ENCODE peak calls at places on chromosomes 16 and 17, in six cellular contexts. G, T, E, S, I and X are unnamed samples.

GRCh38 chr17:7858487-7858832 is 657 bp downstream of the CYB5D1 start:
- DNase-seq in I (peak), T (no peak), S (peak), G (no peak), E (peak), X (peak)

GRCh38 chr16:16191493-16192167 is 31.7 kb downstream of the ABCC6 start:
- DNase-seq in I (no peak), S (no peak), G (no peak), E (no peak), T (no peak), X (no peak)

GRCh38 chr17:40551091-40551873 is 14.0 kb downstream of the CCR7 start:
- DNase-seq in T (no peak), S (peak), I (peak), G (peak), E (peak), X (peak)

GRCh38 chr16:13873835-13874438 is 46.0 kb upstream of the ERCC4 start:
- DNase-seq in T (no peak), G (no peak), I (no peak), E (no peak), S (peak), X (no peak)

GRCh38 chr16:66477028-66477515 is 50.0 kb downstream of the BEAN1 start:
- DNase-seq in S (peak), I (no peak), E (no peak), G (no peak), T (no peak), X (no peak)

GRCh38 chr17:44221862-44222111 is 2.3 kb upstream of the UBTF start:
- DNase-seq in S (no peak), E (no peak), I (no peak), T (no peak), G (no peak), X (no peak)

GRCh38 chr16:79071424-79071823 is 529.1 kb downstream of the MAF start:
- DNase-seq in I (peak), S (no peak), T (no peak), G (no peak), E (no peak), X (no peak)

GRCh38 chr17:63698886-63699637 is 863 bp downstream of the LIMD2 start:
- DNase-seq in G (no peak), I (peak), E (no peak), T (peak), S (peak), X (no peak)

GRCh38 chr17:58316260-58316960 is 12.2 kb downstream of the TSPOAP1 start:
- DNase-seq in T (no peak), G (peak), E (no peak), S (no peak), I (no peak), X (no peak)

GRCh38 chr16:69833357-69833781 is 71.2 kb downstream of the WWP2 start:
- DNase-seq in T (no peak), E (peak), S (peak), G (no peak), I (no peak), X (no peak)

GRCh38 chr16:76278976-76279375 is 1.8 kb downstream of the CNTNAP4 start:
- DNase-seq in S (peak), I (no peak), E (no peak), T (no peak), G (no peak), X (no peak)

GRCh38 chr17:35774499-35774898 is 13.8 kb downstream of the C17orf50 start:
- DNase-seq in G (no peak), S (peak), T (no peak), E (no peak), I (peak), X (no peak)

GRCh38 chr16:11139624-11140375 is 116.2 kb downstream of the SOCS1 start:
- DNase-seq in I (no peak), E (no peak), S (no peak), T (peak), G (no peak), X (no peak)

GRCh38 chr16:86732621-86733297 is 154.4 kb downstream of the FOXL1 start:
- DNase-seq in I (no peak), T (no peak), S (peak), E (no peak), G (no peak), X (no peak)

GRCh38 chr17:42798383-42799380 is at the start of the genes CNTD1 and COA3:
- DNase-seq in S (peak), T (peak), E (peak), I (peak), G (peak), X (peak)

GRCh38 chr16:17354121-17354750 is 116.5 kb downstream of the XYLT1 start:
- DNase-seq in S (no peak), I (no peak), E (no peak), G (no peak), T (no peak), X (no peak)

GRCh38 chr17:50853015-50853615 is 13.0 kb downstream of the TOB1 start:
- DNase-seq in T (no peak), G (no peak), E (no peak), I (no peak), S (no peak), X (no peak)

GRCh38 chr16:11283820-11284248 is 2.7 kb upstream of the PRM1 start:
- DNase-seq in S (peak), E (no peak), T (no peak), G (no peak), I (no peak), X (no peak)

GRCh38 chr17:31461227-31461810 is 69.8 kb downstream of the RAB11FIP4 start:
- DNase-seq in I (no peak), S (no peak), T (no peak), G (no peak), E (no peak), X (no peak)

GRCh38 chr16:81744385-81744784 is 34.7 kb upstream of the PLCG2 start:
- DNase-seq in S (no peak), E (no peak), T (no peak), I (no peak), G (no peak), X (no peak)

GRCh38 chr16:85552980-85553435 is 60.1 kb upstream of the GSE1 start:
- DNase-seq in S (no peak), I (no peak), G (no peak), T (no peak), E (no peak), X (no peak)
- H3K27ac ChIP-seq in S (peak), I (peak), G (peak), T (peak), E (no peak), X (peak)

DNA sequence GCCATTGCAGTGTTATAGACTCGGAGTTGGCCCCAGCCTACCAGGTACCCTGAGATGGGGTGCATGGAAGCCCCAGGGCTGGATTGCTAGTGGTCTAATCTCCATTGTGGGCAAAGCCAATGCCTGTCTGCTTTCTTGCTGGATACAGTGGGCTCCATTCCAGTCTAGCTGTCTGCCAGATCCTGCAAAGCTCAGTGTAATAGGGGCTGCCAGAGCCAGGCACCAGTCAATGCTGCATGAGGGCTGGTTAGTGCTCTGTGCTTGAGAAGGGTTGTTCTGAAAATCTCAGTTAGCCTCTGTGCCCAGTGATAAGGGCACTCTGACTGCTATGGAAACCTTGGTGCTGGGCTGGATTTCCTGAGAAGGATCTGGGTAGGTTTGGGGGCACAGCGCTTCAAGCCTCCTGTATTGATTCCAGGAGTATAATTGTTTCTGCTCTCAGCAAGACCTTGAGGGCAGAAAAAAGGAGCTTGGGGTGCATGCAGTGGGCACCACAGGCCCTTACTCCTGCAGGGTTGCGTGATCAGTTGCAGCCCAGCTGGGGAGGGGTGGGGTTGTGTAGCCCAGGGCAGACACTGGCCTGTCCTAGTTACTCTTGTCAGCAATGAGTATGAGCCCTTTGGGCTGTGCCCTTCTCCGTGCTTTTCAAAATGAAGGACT is 19.1 kb downstream of the SMPD3 start:
- DNase-seq in T (no peak), G (no peak), I (no peak), E (no peak), S (no peak), X (no peak)
- H3K27ac ChIP-seq in T (no peak), G (no peak), I (no peak), E (no peak), S (no peak), X (no peak)

DNA sequence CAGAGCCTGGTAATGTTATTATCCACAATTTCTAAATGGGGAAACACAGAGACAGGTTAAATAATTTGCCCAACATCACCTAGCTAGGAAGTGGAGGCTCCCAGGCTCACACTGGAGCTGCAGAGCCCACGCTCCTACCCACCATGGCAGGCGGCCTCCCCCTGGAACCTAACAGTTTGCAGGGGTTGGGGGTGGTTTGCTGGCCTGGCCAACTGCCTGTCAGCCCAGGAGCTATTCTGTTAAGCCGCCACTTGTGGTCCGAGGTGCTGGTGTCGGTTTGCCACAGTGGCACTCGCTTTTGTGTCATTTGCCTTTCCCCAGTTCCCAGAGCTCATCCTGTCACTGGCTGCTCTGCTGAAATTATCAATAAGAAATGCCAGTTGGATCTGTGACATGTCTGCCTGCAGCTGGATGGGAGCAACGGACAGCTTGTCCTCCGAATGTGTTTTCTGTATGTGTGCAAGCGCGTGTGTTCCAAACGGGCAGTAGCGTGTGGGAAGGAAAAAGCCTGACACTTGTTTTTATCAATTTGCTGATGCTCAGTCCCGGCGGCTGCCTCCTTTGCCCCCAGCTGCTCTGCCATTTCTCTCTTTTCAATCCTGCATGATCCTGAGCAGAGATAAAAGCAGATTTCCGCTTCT is 3.8 kb downstream of the PRCD start:
- DNase-seq in S (no peak), T (no peak), E (no peak), G (no peak), I (no peak), X (no peak)
- H3K27ac ChIP-seq in S (peak), T (no peak), E (no peak), G (no peak), I (no peak), X (peak)

GRCh38 chr16:49836668-49837067 is 19.2 kb downstream of the ZNF423 start:
- DNase-seq in S (no peak), E (no peak), G (no peak), I (no peak), T (no peak), X (no peak)
- H3K27ac ChIP-seq in S (no peak), E (no peak), G (peak), I (peak), T (no peak), X (peak)

DNA sequence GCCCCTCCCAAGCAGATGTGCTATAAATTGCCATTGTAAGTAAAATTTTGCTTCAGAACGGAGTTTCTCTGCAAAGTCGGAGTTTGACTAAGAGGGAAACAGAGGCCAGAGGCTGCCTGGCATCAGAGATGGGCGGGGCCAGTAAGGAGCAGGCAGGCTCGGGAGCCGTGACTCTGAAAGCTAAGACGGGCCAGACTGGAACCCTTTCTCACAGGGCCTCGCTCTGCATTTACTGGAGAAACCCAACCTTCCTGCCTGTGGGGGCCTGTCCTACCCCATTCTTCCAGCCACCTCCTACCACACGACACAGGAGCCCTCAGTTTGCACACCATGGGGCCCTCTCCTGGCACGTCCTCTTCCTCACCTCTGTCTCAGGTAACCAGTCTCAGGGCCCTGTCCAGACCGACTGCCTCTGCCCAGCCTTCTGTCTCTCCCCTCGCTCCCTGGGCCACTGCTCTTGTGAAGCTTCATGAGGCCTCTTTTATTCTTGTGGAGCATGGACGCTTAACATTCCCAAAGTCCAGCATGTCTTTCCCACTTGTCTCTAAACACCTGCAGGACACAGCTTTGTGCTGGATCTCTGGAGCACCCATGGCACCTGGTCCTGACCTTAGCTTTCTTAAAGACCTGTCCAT is 48.4 kb upstream of the ACSF3 start:
- DNase-seq in E (no peak), T (no peak), S (no peak), I (no peak), G (no peak), X (no peak)
- H3K27ac ChIP-seq in E (no peak), T (no peak), S (no peak), I (no peak), G (no peak), X (no peak)

DNA sequence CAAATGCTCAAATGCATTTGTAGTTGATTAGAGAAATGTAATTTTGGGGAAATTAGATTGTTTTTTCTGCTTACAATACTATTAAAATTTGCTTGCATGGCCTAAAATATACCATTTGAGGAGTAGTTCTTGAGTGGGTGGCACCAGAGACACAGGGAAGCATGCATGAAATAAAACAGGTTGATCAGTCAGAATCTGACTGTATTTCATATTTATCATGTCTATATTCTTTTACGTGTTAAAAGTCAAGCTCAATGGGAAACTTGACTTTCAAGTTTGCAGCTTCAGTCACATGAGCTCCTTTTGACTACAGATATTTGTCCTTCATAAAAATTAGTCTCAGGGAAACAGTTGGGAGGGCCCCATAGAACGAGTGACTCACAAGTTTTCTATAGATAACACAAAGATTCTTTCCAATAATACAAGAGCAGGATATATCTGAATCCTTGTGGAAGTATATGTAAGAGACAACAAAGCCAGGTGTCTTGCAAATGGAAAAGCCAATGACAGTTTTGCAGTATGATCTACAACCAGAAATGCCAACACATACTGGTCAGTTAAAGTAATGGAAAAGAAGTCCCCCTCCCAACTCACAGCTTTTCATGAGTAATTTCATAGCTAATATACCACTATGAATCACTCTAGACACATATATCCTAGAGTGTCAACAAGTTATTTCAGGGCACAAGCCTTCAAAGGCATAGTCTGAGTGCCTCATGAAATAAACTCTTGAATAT is 42.2 kb upstream of the CORO6 start:
- DNase-seq in I (no peak), E (peak), S (peak), T (no peak), G (no peak), X (no peak)
- H3K27ac ChIP-seq in I (peak), E (peak), S (peak), T (no peak), G (no peak), X (peak)

GRCh38 chr17:3535253-3535995 is 22.2 kb downstream of the TRPV3 start:
- DNase-seq in G (no peak), E (peak), I (peak), S (peak), T (peak), X (peak)

GRCh38 chr17:3533752-3534151 is 23.9 kb downstream of the TRPV3 start:
- DNase-seq in S (no peak), I (no peak), G (no peak), E (no peak), T (no peak), X (no peak)

GRCh38 chr17:3536736-3537135 is 20.9 kb downstream of the TRPV3 start:
- DNase-seq in I (no peak), G (no peak), E (no peak), T (no peak), S (no peak), X (no peak)

GRCh38 chr17:3532859-3533142 is 24.8 kb downstream of the TRPV3 start:
- DNase-seq in S (no peak), G (no peak), E (no peak), I (no peak), T (no peak), X (no peak)

GRCh38 chr17:3534881-3535252 is 22.7 kb downstream of the TRPV3 start:
- DNase-seq in T (no peak), S (peak), G (no peak), I (no peak), E (no peak), X (no peak)
- H3K27ac ChIP-seq in T (no peak), S (no peak), G (no peak), I (no peak), E (no peak), X (no peak)

GRCh38 chr16:72905581-72905980 is 142.3 kb downstream of the ZFHX3 start:
- DNase-seq in S (no peak), G (no peak), I (no peak), E (peak), T (no peak), X (no peak)
- H3K27ac ChIP-seq in S (no peak), G (no peak), I (no peak), E (no peak), T (no peak), X (no peak)

GRCh38 chr17:55563363-55563762 is 52.1 kb upstream of the SMIM36 start:
- DNase-seq in T (no peak), G (no peak), E (no peak), S (no peak), I (no peak), X (no peak)

GRCh38 chr17:55571095-55571494 is 59.8 kb upstream of the SMIM36 start:
- DNase-seq in S (no peak), G (no peak), I (no peak), E (no peak), T (no peak), X (no peak)

GRCh38 chr17:55570360-55570759 is 59.1 kb upstream of the SMIM36 start:
- DNase-seq in I (no peak), E (no peak), G (no peak), T (no peak), S (no peak), X (no peak)

GRCh38 chr17:55564077-55564476 is 52.8 kb upstream of the SMIM36 start:
- DNase-seq in S (no peak), I (no peak), E (no peak), G (no peak), T (no peak), X (no peak)

DNA sequence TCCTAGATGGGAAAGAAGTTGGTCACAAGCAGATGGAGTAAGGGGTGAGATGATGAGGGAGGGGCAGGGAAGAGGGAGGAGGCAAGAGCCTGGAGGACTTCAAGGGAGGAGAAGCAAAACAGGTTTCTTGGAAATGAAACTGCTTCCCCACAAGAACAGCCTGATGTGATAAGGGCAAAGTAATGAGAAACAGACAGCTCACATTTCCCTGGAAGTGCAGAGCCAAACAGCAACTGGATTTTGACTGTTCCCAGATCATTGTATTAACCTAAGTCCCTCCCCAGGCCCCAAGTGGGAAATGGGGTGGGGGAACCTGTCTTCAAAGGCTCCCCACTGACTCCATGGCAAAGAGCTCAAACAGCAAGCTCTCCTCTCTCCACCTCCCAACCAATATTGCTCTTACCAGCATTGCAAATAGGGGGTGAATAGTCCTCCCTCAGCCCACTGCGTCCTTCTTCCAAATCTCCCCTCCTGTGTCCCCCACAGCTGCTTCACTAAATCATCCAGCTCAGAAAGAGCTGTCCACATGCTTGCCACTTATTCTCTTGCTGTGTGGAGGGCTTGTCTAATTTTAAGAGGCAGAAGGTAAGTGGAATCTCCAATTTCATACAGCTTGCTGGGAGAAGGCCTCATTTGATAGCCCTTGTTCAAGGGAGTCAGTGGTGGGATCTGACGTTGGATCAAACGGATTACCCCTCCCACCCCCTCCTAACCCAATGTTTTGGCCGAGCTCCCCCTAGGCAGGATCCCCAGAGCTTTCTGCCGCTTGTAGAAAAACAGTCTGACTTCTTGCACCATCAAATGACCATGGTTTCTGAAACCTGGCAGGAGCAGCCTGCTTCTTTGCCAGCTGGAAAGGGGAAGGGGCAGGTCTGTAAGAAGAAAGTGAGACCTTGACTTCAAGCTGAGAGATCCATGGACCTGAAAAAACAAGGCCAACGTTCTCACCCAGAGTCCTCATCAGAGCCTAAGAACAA is 56.3 kb upstream of the SMIM36 start:
- DNase-seq in T (no peak), G (no peak), I (no peak), S (peak), E (no peak), X (no peak)
- H3K27ac ChIP-seq in T (no peak), G (peak), I (no peak), S (peak), E (no peak), X (no peak)

GRCh38 chr16:83942074-83942473 is 11.0 kb upstream of the OSGIN1 start:
- DNase-seq in E (no peak), S (no peak), T (no peak), I (no peak), G (no peak), X (no peak)

GRCh38 chr16:83945587-83945986 is 7.5 kb upstream of the OSGIN1 start:
- DNase-seq in G (no peak), I (no peak), T (no peak), E (no peak), S (no peak), X (no peak)

GRCh38 chr16:83940630-83941378 is 12.2 kb upstream of the OSGIN1 start:
- DNase-seq in G (no peak), I (no peak), T (no peak), E (no peak), S (no peak), X (no peak)

GRCh38 chr16:83943516-83944050 is 9.5 kb upstream of the OSGIN1 start:
- DNase-seq in I (no peak), S (no peak), T (no peak), G (no peak), E (no peak), X (no peak)

GRCh38 chr16:83942815-83943515 is 10.1 kb upstream of the OSGIN1 start:
- DNase-seq in E (no peak), I (no peak), G (no peak), S (no peak), T (no peak), X (no peak)
- H3K27ac ChIP-seq in E (no peak), I (no peak), G (no peak), S (no peak), T (no peak), X (no peak)